ENCODE peak calls at places on chromosomes 2 and 18, in five cellular contexts. V is Peyer's patch, A is IMR-90, Y is A673, W is breast epithelium. G is an unnamed sample.

GRCh38 chr2:217249490-217250451 is 389.9 kb upstream of the TNP1 start:
- DNase-seq in V (no peak), A (no peak), Y (no peak), W (no peak), G (no peak)

GRCh38 chr2:239639366-239640185 is 238.8 kb upstream of the HDAC4 start:
- DNase-seq in V (no peak), A (no peak), Y (no peak), W (no peak), G (no peak)

GRCh38 chr2:169571571-169571970 is 2.1 kb downstream of the FASTKD1 start:
- DNase-seq in V (no peak), A (no peak), Y (no peak), W (no peak), G (no peak)

GRCh38 chr2:202178342-202178958 is 59.9 kb downstream of the SUMO1 start:
- DNase-seq in V (no peak), A (peak; percentile 79), Y (peak; percentile 83), W (peak; percentile 49), G (no peak)

GRCh38 chr18:58952871-58953270 is 88.2 kb downstream of the ZNF532 start:
- DNase-seq in V (no peak), A (no peak), Y (no peak), W (no peak), G (no peak)

GRCh38 chr18:25825066-25825465 is 265.3 kb downstream of the SS18 start:
- DNase-seq in V (no peak), A (no peak), Y (no peak), W (no peak), G (no peak)

GRCh38 chr18:79857082-79857661 is 59.4 kb downstream of the KCNG2 start:
- DNase-seq in V (peak; percentile 24), A (peak; percentile 58), Y (peak; percentile 74), W (peak; percentile 85), G (no peak)

GRCh38 chr2:3293221-3293620 is 84.4 kb downstream of the EIPR1 start:
- DNase-seq in V (no peak), A (no peak), Y (no peak), W (no peak), G (peak; percentile 28)

GRCh38 chr18:4748975-4749374 is 293.9 kb upstream of the DLGAP1 start:
- DNase-seq in V (no peak), A (no peak), Y (no peak), W (no peak), G (no peak)

GRCh38 chr18:5288517-5288935 is 7.0 kb downstream of the ZBTB14 start:
- DNase-seq in V (no peak), A (no peak), Y (no peak), W (no peak), G (no peak)

GRCh38 chr2:239400000-239400831 is 604 bp downstream of the HDAC4 start:
- DNase-seq in V (peak; percentile 61), A (peak; percentile 36), Y (peak; percentile 44), W (no peak), G (peak; percentile 50)

GRCh38 chr2:9336534-9337354 is 86.6 kb downstream of the ITGB1BP1 start:
- DNase-seq in V (no peak), A (peak; percentile 97), Y (peak; percentile 94), W (peak; percentile 45), G (peak; percentile 59)

GRCh38 chr2:11719230-11719977 is 27.0 kb upstream of the LPIN1 start:
- DNase-seq in V (no peak), A (no peak), Y (no peak), W (no peak), G (no peak)

GRCh38 chr2:164151518-164151917 is 415.7 kb upstream of the FIGN start:
- DNase-seq in V (no peak), A (peak; percentile 70), Y (no peak), W (no peak), G (no peak)

GRCh38 chr18:13313006-13313661 is 94.6 kb downstream of the LDLRAD4 start:
- DNase-seq in V (no peak), A (no peak), Y (no peak), W (no peak), G (peak; percentile 91)

GRCh38 chr2:46230115-46230571 is 67.1 kb upstream of the EPAS1 start:
- DNase-seq in V (no peak), A (no peak), Y (no peak), W (no peak), G (peak; percentile 74)

GRCh38 chr2:12965540-12966269 is 249.0 kb downstream of the TRIB2 start:
- DNase-seq in V (no peak), A (peak; percentile 83), Y (peak; percentile 91), W (no peak), G (no peak)

GRCh38 chr2:112031916-112032582 is 23.0 kb upstream of the TMEM87B start:
- DNase-seq in V (no peak), A (no peak), Y (peak; percentile 52), W (peak; percentile 43), G (no peak)

GRCh38 chr2:176490061-176490861 is 221.0 kb downstream of the MTX2 start:
- DNase-seq in V (peak; percentile 50), A (no peak), Y (no peak), W (no peak), G (peak; percentile 24)

GRCh38 chr2:229921101-229921891 is 513 bp downstream of the TRIP12 start:
- DNase-seq in V (peak; percentile 82), A (peak; percentile 58), Y (peak; percentile 85), W (peak; percentile 54), G (peak; percentile 73)

GRCh38 chr2:54191361-54192130 is 64.5 kb downstream of the TSPYL6 start:
- DNase-seq in V (no peak), A (no peak), Y (no peak), W (no peak), G (no peak)

GRCh38 chr2:227163445-227163997 is 484 bp downstream of the COL4A4 start:
- DNase-seq in V (no peak), A (no peak), Y (no peak), W (no peak), G (no peak)

GRCh38 chr2:20422679-20423271 is 24.1 kb upstream of the RHOB start:
- DNase-seq in V (no peak), A (peak; percentile 51), Y (no peak), W (no peak), G (no peak)

GRCh38 chr2:206423147-206423546 is 20.2 kb upstream of the ADAM23 start:
- DNase-seq in V (no peak), A (no peak), Y (no peak), W (no peak), G (no peak)

GRCh38 chr2:60661073-60661738 is 94.9 kb upstream of the PAPOLG start:
- DNase-seq in V (no peak), A (no peak), Y (no peak), W (no peak), G (no peak)

GRCh38 chr18:59127047-59127446 is 12.6 kb upstream of the SEC11C start:
- DNase-seq in V (no peak), A (no peak), Y (no peak), W (no peak), G (no peak)

GRCh38 chr2:223956267-223956666 is 996 bp upstream of the MRPL44 start:
- DNase-seq in V (no peak), A (no peak), Y (no peak), W (no peak), G (no peak)

GRCh38 chr2:223954401-223954800 is 2.9 kb upstream of the MRPL44 start:
- DNase-seq in V (no peak), A (peak; percentile 94), Y (no peak), W (no peak), G (no peak)

GRCh38 chr2:223957092-223957851 is at the start of gene MRPL44:
- DNase-seq in V (peak; percentile 97), A (peak; percentile 93), Y (peak; percentile 98), W (peak; percentile 88), G (peak; percentile 97)

GRCh38 chr2:223959688-223960087 is 2.4 kb downstream of the MRPL44 start:
- DNase-seq in V (no peak), A (peak; percentile 14), Y (peak; percentile 57), W (no peak), G (no peak)
- H3K4me3 ChIP-seq in V (no peak overlapping the region), A (no peak overlapping the region), Y (peak overlapping the region; percentile 11), W (no peak overlapping the region), G (no peak overlapping the region)

DNA sequence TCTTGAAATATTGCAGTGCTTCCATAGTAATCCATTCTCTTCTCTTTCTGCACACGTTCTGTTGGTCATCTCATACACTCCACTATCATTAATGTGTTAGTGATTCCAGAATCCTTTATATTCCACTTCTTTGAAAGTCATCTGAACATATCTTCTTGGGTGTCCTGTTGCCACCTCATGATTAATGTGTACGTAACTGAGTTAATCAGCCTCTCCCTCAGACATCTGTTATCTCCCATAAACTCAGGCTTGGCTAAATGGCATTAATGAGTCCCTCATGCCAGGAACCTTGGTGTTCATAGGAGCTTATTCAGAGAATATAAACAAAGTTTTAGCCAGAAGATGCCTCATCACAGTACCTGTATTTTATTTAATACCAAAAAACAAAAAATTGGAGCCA is 126.4 kb downstream of the NCOA1 start:
- DNase-seq in V (no peak), A (no peak), Y (peak; percentile 24), W (no peak), G (no peak)
- H3K4me1 ChIP-seq in V (no peaks in the 10 kb centered on the region), A (no peaks in the 10 kb centered on the region), Y (peaks cover 34% of the 10 kb centered on the region), W (no peaks in the 10 kb centered on the region), G (no peaks in the 10 kb centered on the region)

GRCh38 chr2:232802096-232802495 is 25.7 kb upstream of the KCNJ13 start:
- DNase-seq in V (no peak), A (no peak), Y (no peak), W (no peak), G (no peak)
- TF ChIP-seq CTCF in V (no peak), A (no peak), Y (no peak), W (no peak), G (no peak)

DNA sequence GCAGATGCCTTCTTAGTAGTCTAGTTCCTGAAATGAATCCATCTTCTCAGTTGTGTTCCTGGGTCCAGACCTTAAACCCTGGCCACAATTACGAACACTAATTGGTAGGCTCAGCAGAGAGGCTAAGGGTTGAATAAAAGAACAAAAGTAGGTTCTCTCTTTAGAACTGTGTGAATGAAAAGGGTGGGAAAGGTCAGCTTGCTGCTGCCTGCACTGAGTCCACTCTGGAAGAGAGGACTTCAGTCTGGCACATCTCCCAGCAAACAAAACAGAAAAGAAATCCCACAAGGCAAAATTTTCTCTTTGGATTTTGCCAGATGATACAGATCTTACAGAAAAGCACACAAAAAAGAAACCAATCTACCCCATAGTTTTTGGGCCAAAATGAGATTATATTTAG is 68.2 kb upstream of the STAM2 start:
- DNase-seq in V (no peak), A (no peak), Y (no peak), W (no peak), G (no peak)
- H3K4me3 ChIP-seq in V (no peak overlapping the region), A (no peak overlapping the region), Y (no peak overlapping the region), W (no peak overlapping the region), G (no peak overlapping the region)

G was measured in right lobe of liver.